ENCODE peak calls at places on chromosomes 5 and 9, in eight cellular contexts. One of them, this sample, is unnamed.

GRCh38 chr9:113155911-113156559 is 5.2 kb downstream of the SLC31A2 start:
- DNase-seq in caudate nucleus: no peak
- DNase-seq in colonic mucosa: no peak
- DNase-seq in esophagus muscularis mucosa: no peak
- DNase-seq in A549: no peak
- DNase-seq in cardiac muscle cell: no peak
- DNase-seq in A673: no peak
- DNase-seq in substantia nigra: no peak
- DNase-seq in this sample: no peak

GRCh38 chr9:89425024-89425805 is 72.7 kb downstream of the SEMA4D start:
- DNase-seq in caudate nucleus: no peak
- DNase-seq in colonic mucosa: no peak
- DNase-seq in esophagus muscularis mucosa: no peak
- DNase-seq in A549: no peak
- DNase-seq in cardiac muscle cell: no peak
- DNase-seq in A673: no peak
- DNase-seq in substantia nigra: no peak
- DNase-seq in this sample: no peak

GRCh38 chr5:53246042-53246836 is 136.7 kb upstream of the MOCS2 start:
- DNase-seq in caudate nucleus: no peak
- DNase-seq in colonic mucosa: no peak
- DNase-seq in esophagus muscularis mucosa: no peak
- DNase-seq in A549: no peak
- DNase-seq in cardiac muscle cell: peak
- DNase-seq in A673: no peak
- DNase-seq in substantia nigra: no peak
- DNase-seq in this sample: no peak

GRCh38 chr9:77710276-77710675 is 62.2 kb upstream of the GNA14 start:
- DNase-seq in caudate nucleus: no peak
- DNase-seq in colonic mucosa: no peak
- DNase-seq in esophagus muscularis mucosa: no peak
- DNase-seq in A549: no peak
- DNase-seq in cardiac muscle cell: no peak
- DNase-seq in A673: peak
- DNase-seq in substantia nigra: no peak
- DNase-seq in this sample: no peak

GRCh38 chr5:1249366-1250280 is 24.4 kb downstream of the SLC6A18 start:
- DNase-seq in caudate nucleus: no peak
- DNase-seq in colonic mucosa: no peak
- DNase-seq in esophagus muscularis mucosa: no peak
- DNase-seq in A549: no peak
- DNase-seq in cardiac muscle cell: no peak
- DNase-seq in A673: no peak
- DNase-seq in substantia nigra: no peak
- DNase-seq in this sample: no peak

GRCh38 chr9:128358861-128359260 is 12.3 kb upstream of the URM1 start:
- DNase-seq in caudate nucleus: no peak
- DNase-seq in colonic mucosa: no peak
- DNase-seq in esophagus muscularis mucosa: no peak
- DNase-seq in A549: no peak
- DNase-seq in cardiac muscle cell: no peak
- DNase-seq in A673: no peak
- DNase-seq in substantia nigra: no peak
- DNase-seq in this sample: no peak

GRCh38 chr5:140130949-140131733 is 5.4 kb downstream of the IGIP start:
- DNase-seq in caudate nucleus: no peak
- DNase-seq in colonic mucosa: no peak
- DNase-seq in esophagus muscularis mucosa: no peak
- DNase-seq in A549: no peak
- DNase-seq in cardiac muscle cell: no peak
- DNase-seq in A673: no peak
- DNase-seq in substantia nigra: no peak
- DNase-seq in this sample: no peak

GRCh38 chr5:134466241-134467069 is 54.8 kb upstream of the CDKN2AIPNL start:
- DNase-seq in caudate nucleus: peak
- DNase-seq in colonic mucosa: peak
- DNase-seq in esophagus muscularis mucosa: peak
- DNase-seq in A549: peak
- DNase-seq in cardiac muscle cell: peak
- DNase-seq in A673: peak
- DNase-seq in substantia nigra: peak
- DNase-seq in this sample: peak

GRCh38 chr5:168860081-168860480 is 280.9 kb upstream of the PANK3 start:
- DNase-seq in caudate nucleus: no peak
- DNase-seq in colonic mucosa: no peak
- DNase-seq in esophagus muscularis mucosa: no peak
- DNase-seq in A549: no peak
- DNase-seq in cardiac muscle cell: no peak
- DNase-seq in A673: no peak
- DNase-seq in substantia nigra: no peak
- DNase-seq in this sample: no peak

GRCh38 chr5:157150995-157151394 is 8.3 kb upstream of the MED7 start:
- DNase-seq in caudate nucleus: no peak
- DNase-seq in colonic mucosa: no peak
- DNase-seq in esophagus muscularis mucosa: peak
- DNase-seq in A549: no peak
- DNase-seq in cardiac muscle cell: no peak
- DNase-seq in A673: no peak
- DNase-seq in substantia nigra: no peak
- DNase-seq in this sample: no peak

GRCh38 chr9:130433168-130433946 is 11.4 kb upstream of the ASS1 start:
- DNase-seq in caudate nucleus: no peak
- DNase-seq in colonic mucosa: no peak
- DNase-seq in esophagus muscularis mucosa: no peak
- DNase-seq in A549: peak
- DNase-seq in cardiac muscle cell: peak
- DNase-seq in A673: peak
- DNase-seq in substantia nigra: no peak
- DNase-seq in this sample: peak

GRCh38 chr5:91840412-91840811 is 457.3 kb upstream of the ARRDC3 start:
- DNase-seq in caudate nucleus: no peak
- DNase-seq in colonic mucosa: no peak
- DNase-seq in esophagus muscularis mucosa: no peak
- DNase-seq in A549: no peak
- DNase-seq in cardiac muscle cell: no peak
- DNase-seq in A673: peak
- DNase-seq in substantia nigra: no peak
- DNase-seq in this sample: no peak

GRCh38 chr5:172904643-172905345 is 54.4 kb upstream of the RPL26L1 start:
- DNase-seq in caudate nucleus: no peak
- DNase-seq in colonic mucosa: peak
- DNase-seq in esophagus muscularis mucosa: no peak
- DNase-seq in A549: peak
- DNase-seq in cardiac muscle cell: peak
- DNase-seq in A673: no peak
- DNase-seq in substantia nigra: no peak
- DNase-seq in this sample: no peak

GRCh38 chr5:176987583-176987982 is 19.0 kb downstream of the UIMC1 start:
- DNase-seq in caudate nucleus: no peak
- DNase-seq in colonic mucosa: no peak
- DNase-seq in esophagus muscularis mucosa: no peak
- DNase-seq in A549: no peak
- DNase-seq in cardiac muscle cell: no peak
- DNase-seq in A673: no peak
- DNase-seq in substantia nigra: no peak
- DNase-seq in this sample: no peak

DNA sequence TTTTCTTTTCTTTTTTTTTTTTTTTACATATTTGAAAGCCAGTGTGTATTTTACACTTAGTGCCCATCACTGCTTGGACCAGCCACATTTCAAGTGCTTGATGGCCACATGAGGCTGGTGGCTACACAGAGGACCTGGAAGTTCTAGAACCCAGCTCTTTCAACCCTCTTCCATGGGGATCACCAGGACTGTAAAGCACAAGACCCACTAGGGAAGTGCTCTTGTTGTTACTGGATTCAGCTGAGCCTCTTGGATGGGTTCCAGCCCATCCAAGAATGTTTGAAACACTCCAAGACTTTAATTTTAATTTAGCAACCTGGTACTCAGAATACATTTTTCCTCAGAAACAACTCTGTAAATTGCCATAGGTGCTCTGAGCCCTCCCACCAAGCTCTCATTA is 212.6 kb downstream of the HSD17B3 start:
- DNase-seq in caudate nucleus: no peak
- DNase-seq in colonic mucosa: no peak
- DNase-seq in esophagus muscularis mucosa: no peak
- DNase-seq in A549: no peak
- DNase-seq in cardiac muscle cell: no peak
- DNase-seq in A673: no peak
- DNase-seq in substantia nigra: no peak
- DNase-seq in this sample: no peak
- H3K27ac ChIP-seq in caudate nucleus: no peak
- H3K27ac ChIP-seq in colonic mucosa: no peak
- H3K27ac ChIP-seq in esophagus muscularis mucosa: no peak
- H3K27ac ChIP-seq in A549: peak
- H3K27ac ChIP-seq in cardiac muscle cell: no peak
- H3K27ac ChIP-seq in A673: no peak
- H3K27ac ChIP-seq in substantia nigra: no peak
- H3K27ac ChIP-seq in this sample: no peak

GRCh38 chr9:96399335-96399633 is 15.8 kb upstream of the SLC35D2 start:
- DNase-seq in caudate nucleus: no peak
- DNase-seq in colonic mucosa: no peak
- DNase-seq in esophagus muscularis mucosa: no peak
- DNase-seq in A549: no peak
- DNase-seq in cardiac muscle cell: no peak
- DNase-seq in A673: no peak
- DNase-seq in substantia nigra: no peak
- DNase-seq in this sample: no peak
- H3K27ac ChIP-seq in caudate nucleus: no peak
- H3K27ac ChIP-seq in colonic mucosa: peak
- H3K27ac ChIP-seq in esophagus muscularis mucosa: no peak
- H3K27ac ChIP-seq in A549: no peak
- H3K27ac ChIP-seq in cardiac muscle cell: no peak
- H3K27ac ChIP-seq in A673: no peak
- H3K27ac ChIP-seq in substantia nigra: no peak
- H3K27ac ChIP-seq in this sample: peak

GRCh38 chr5:59259238-59259637 is 634.3 kb downstream of the PDE4D start:
- DNase-seq in caudate nucleus: no peak
- DNase-seq in colonic mucosa: no peak
- DNase-seq in esophagus muscularis mucosa: no peak
- DNase-seq in A549: no peak
- DNase-seq in cardiac muscle cell: no peak
- DNase-seq in A673: no peak
- DNase-seq in substantia nigra: no peak
- DNase-seq in this sample: no peak

GRCh38 chr5:59257488-59258400 is 635.8 kb downstream of the PDE4D start:
- DNase-seq in caudate nucleus: no peak
- DNase-seq in colonic mucosa: no peak
- DNase-seq in esophagus muscularis mucosa: no peak
- DNase-seq in A549: no peak
- DNase-seq in cardiac muscle cell: no peak
- DNase-seq in A673: no peak
- DNase-seq in substantia nigra: no peak
- DNase-seq in this sample: no peak

GRCh38 chr5:59261969-59262368 is 631.6 kb downstream of the PDE4D start:
- DNase-seq in caudate nucleus: no peak
- DNase-seq in colonic mucosa: no peak
- DNase-seq in esophagus muscularis mucosa: no peak
- DNase-seq in A549: no peak
- DNase-seq in cardiac muscle cell: no peak
- DNase-seq in A673: no peak
- DNase-seq in substantia nigra: no peak
- DNase-seq in this sample: no peak

GRCh38 chr5:59264013-59264412 is 629.5 kb downstream of the PDE4D start:
- DNase-seq in caudate nucleus: no peak
- DNase-seq in colonic mucosa: no peak
- DNase-seq in esophagus muscularis mucosa: no peak
- DNase-seq in A549: no peak
- DNase-seq in cardiac muscle cell: no peak
- DNase-seq in A673: no peak
- DNase-seq in substantia nigra: no peak
- DNase-seq in this sample: no peak

GRCh38 chr5:59260973-59261372 is 632.6 kb downstream of the PDE4D start:
- DNase-seq in caudate nucleus: no peak
- DNase-seq in colonic mucosa: no peak
- DNase-seq in esophagus muscularis mucosa: no peak
- DNase-seq in A549: no peak
- DNase-seq in cardiac muscle cell: no peak
- DNase-seq in A673: no peak
- DNase-seq in substantia nigra: no peak
- DNase-seq in this sample: no peak
- H3K27ac ChIP-seq in caudate nucleus: no peak
- H3K27ac ChIP-seq in colonic mucosa: no peak
- H3K27ac ChIP-seq in esophagus muscularis mucosa: peak
- H3K27ac ChIP-seq in A549: peak
- H3K27ac ChIP-seq in cardiac muscle cell: no peak
- H3K27ac ChIP-seq in A673: no peak
- H3K27ac ChIP-seq in substantia nigra: no peak
- H3K27ac ChIP-seq in this sample: no peak

DNA sequence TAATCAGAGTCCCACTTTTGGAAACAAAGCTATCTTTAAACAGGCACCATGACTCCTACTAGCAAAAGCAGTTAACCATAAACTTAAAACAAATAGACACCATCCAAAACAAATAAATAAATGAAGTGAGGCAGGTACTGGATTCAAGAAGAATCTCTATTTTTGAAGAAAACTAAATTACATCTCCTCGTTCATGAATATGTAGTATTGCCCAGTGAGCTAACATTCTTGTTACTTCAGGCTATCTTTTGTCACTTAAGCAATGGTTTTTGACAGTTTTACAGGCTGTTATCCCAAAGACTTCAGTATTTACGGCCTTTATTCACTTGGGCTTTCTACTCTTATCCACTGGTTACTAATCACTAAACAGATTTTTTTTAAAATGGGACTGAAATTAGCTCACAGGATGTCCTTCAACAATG is 242.5 kb downstream of the MLLT3 start:
- DNase-seq in caudate nucleus: no peak
- DNase-seq in colonic mucosa: no peak
- DNase-seq in esophagus muscularis mucosa: no peak
- DNase-seq in A549: no peak
- DNase-seq in cardiac muscle cell: no peak
- DNase-seq in A673: no peak
- DNase-seq in substantia nigra: no peak
- DNase-seq in this sample: no peak
- H3K27ac ChIP-seq in caudate nucleus: no peak
- H3K27ac ChIP-seq in colonic mucosa: no peak
- H3K27ac ChIP-seq in esophagus muscularis mucosa: no peak
- H3K27ac ChIP-seq in A549: no peak
- H3K27ac ChIP-seq in cardiac muscle cell: no peak
- H3K27ac ChIP-seq in A673: no peak
- H3K27ac ChIP-seq in substantia nigra: no peak
- H3K27ac ChIP-seq in this sample: no peak

DNA sequence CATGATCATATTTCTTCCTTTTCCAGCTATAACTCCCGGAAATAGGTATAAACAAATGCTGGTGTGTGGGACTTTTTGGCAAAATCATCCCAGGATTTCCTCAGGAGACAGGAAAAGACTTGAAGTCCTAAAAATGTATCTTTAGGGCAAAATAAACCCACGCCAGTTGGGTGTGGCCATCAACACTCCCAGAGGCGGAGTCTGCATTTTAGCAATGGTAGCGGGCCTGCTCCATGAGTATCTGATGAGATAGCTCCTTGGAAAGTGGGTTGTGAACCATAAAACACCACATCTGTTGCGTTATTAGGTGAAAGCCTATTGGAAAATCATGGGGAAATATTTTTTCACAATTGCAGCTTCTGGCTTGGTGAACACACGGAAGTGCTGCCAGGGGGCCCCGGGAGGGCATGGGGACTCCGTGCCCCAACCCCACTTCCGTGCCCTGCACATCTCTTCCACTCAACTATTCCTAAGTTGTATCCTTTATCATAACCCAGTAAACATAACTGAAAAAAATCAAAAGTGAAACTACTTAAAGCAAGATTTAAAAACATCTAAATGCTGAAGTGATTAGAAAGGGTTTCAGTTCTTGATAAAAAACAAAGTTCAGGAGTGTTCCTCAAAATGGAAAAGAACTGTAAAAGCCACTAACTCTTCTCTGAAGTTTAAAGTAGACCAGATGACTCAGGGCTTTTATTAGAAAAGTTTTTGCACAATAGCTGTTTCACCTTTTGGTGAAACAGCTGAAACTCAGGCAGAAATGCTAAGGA is 111.2 kb downstream of the LRRC70 start:
- DNase-seq in caudate nucleus: no peak
- DNase-seq in colonic mucosa: no peak
- DNase-seq in esophagus muscularis mucosa: no peak
- DNase-seq in A549: no peak
- DNase-seq in cardiac muscle cell: no peak
- DNase-seq in A673: no peak
- DNase-seq in substantia nigra: no peak
- DNase-seq in this sample: no peak
- H3K27ac ChIP-seq in caudate nucleus: no peak
- H3K27ac ChIP-seq in colonic mucosa: no peak
- H3K27ac ChIP-seq in esophagus muscularis mucosa: no peak
- H3K27ac ChIP-seq in A549: no peak
- H3K27ac ChIP-seq in cardiac muscle cell: no peak
- H3K27ac ChIP-seq in A673: no peak
- H3K27ac ChIP-seq in substantia nigra: no peak
- H3K27ac ChIP-seq in this sample: no peak

This sample was measured in CD4-positive, alpha-beta T cell.